ENCODE peak calls at places on chromosomes 11 and 22, in five cellular contexts. B is lung, D is astrocyte, P is spleen, Q is tibial nerve. J is an unnamed sample. For H3K36me3, the result is how much of the 10 kb centered on the place peaks cover.

GRCh38 chr11:111063711-111064110 is 181.8 kb upstream of the POU2AF2 start:
- DNase-seq in B (no peak), D (peak), P (no peak), Q (no peak), J (no peak)

GRCh38 chr22:42357634-42358296 is 74.4 kb downstream of the NFAM1 start:
- DNase-seq in B (peak), D (no peak), P (no peak), Q (no peak), J (peak)

GRCh38 chr11:94776351-94777321 is 8.5 kb downstream of the AMOTL1 start:
- DNase-seq in B (no peak), D (peak), P (no peak), Q (no peak), J (peak)

GRCh38 chr22:34765115-34765514 is 300.8 kb upstream of the ISX start:
- DNase-seq in B (no peak), D (no peak), P (no peak), Q (no peak), J (no peak)

GRCh38 chr11:61332266-61332822 is 561 bp downstream of the DDB1 start:
- DNase-seq in B (no peak), D (no peak), P (no peak), Q (no peak), J (no peak)

GRCh38 chr11:119890466-119890865 is 161.5 kb upstream of the NECTIN1 start:
- DNase-seq in B (no peak), D (no peak), P (peak), Q (no peak), J (no peak)

GRCh38 chr11:83801799-83802198 is 515.6 kb upstream of the CCDC90B start:
- DNase-seq in B (no peak), D (no peak), P (no peak), Q (no peak), J (no peak)

GRCh38 chr11:8023831-8024555 is 36.9 kb downstream of the EIF3F start:
- DNase-seq in B (no peak), D (peak), P (no peak), Q (no peak), J (no peak)

GRCh38 chr22:20027966-20028854 is 7.3 kb downstream of the TANGO2 start:
- DNase-seq in B (no peak), D (no peak), P (peak), Q (no peak), J (no peak)

GRCh38 chr22:46052801-46053562 is 76.0 kb upstream of the WNT7B start:
- DNase-seq in B (peak), D (peak), P (peak), Q (no peak), J (peak)

GRCh38 chr22:48838376-48838775 is 989.3 kb downstream of the BRD1 start:
- DNase-seq in B (no peak), D (no peak), P (peak), Q (no peak), J (no peak)

GRCh38 chr11:86798988-86799387 is 1.4 kb upstream of the PRSS23 start:
- DNase-seq in B (no peak), D (peak), P (no peak), Q (no peak), J (no peak)

GRCh38 chr11:64768300-64768694 is 8.5 kb upstream of the PYGM start:
- DNase-seq in B (no peak), D (no peak), P (no peak), Q (no peak), J (no peak)
- H3K36me3 ChIP-seq in B (half or more), D (half or more), P (half or more), Q (half or more), J (half or more)

GRCh38 chr11:3128356-3129180 is 36.5 kb downstream of the OSBPL5 start:
- DNase-seq in B (no peak), D (no peak), P (peak), Q (no peak), J (no peak)
- H3K27ac ChIP-seq in B (no peak), D (no peak), P (peak), Q (no peak), J (peak)

GRCh38 chr11:46916669-46917108 is 1.7 kb downstream of the LRP4 start:
- DNase-seq in B (no peak), D (peak), P (no peak), Q (no peak), J (peak)
- TF ChIP-seq CTCF in B (no peak), D (peak), P (no peak), Q (no peak), J (peak)

DNA sequence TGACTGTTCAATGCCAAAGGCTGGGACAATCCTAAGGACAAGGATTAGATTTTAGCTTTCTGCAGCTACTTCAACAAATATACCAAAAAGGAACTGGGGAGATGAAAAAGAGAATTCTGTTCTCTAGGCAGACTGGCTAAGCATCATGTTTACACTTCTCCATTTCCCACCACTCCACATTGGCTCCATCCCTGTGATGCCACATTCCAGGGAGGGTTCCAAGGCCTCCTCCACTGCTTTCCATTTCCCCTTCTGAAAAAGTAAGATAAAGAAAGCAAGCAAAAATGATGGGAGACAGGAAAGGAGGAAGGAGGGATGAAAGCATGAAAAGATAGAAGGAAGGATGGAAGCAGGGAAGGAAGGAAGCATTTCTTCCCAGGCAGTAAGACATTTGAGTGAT is 315.8 kb downstream of the BLID start:
- DNase-seq in B (no peak), D (no peak), P (no peak), Q (no peak), J (no peak)
- H3K36me3 ChIP-seq in B (under half), D (under half), P (under half), Q (under half), J (under half)

GRCh38 chr11:60145677-60146076 is 37.2 kb downstream of the MS4A6A start:
- DNase-seq in B (no peak), D (no peak), P (no peak), Q (no peak), J (no peak)
- H3K27ac ChIP-seq in B (no peak), D (no peak), P (no peak), Q (no peak), J (no peak)

DNA sequence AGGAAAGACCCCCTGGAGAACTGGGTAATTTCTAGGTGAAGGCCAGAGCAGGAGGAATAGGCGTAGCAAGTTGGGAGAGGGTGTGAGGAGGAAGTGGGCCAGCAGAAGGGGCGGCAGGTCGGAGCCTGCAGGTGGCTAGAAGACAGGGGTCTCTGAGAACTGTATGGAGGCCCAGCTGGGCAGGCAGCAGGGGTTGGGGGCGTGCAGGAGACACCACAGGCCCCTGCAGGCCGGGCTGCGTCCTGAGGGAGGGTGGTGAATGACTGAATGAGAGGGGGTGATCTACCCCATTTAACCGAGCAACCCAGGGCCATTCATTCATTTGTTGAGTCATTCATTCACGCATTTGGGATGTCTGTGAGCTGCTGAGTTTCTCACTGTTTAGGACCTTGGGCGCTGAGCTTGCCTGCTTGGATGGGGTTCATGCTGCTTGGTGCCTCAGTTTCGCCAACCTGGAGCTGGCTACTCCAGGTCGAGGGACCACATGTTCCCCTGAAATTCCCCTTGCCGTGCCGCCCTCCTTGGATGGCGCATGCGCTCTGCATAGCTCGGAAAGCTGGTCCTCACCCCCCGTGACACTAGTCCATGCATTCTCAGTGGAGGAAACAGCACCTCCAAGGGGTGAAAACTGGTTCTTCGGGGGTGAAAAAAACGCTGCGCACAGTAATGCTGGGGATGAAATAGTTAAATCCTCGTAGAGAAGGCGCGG is 15.6 kb downstream of the MPPED1 start:
- DNase-seq in B (no peak), D (no peak), P (no peak), Q (no peak), J (no peak)
- TF ChIP-seq CTCF in B (no peak), D (no peak), P (no peak), Q (no peak), J (no peak)

GRCh38 chr11:68567553-68567952 is 107.0 kb downstream of the PPP6R3 start:
- DNase-seq in B (no peak), D (no peak), P (no peak), Q (no peak), J (no peak)

GRCh38 chr11:68569357-68569756 is 108.8 kb downstream of the PPP6R3 start:
- DNase-seq in B (no peak), D (peak), P (no peak), Q (no peak), J (no peak)

GRCh38 chr11:68564261-68564660 is 103.7 kb downstream of the PPP6R3 start:
- DNase-seq in B (no peak), D (no peak), P (no peak), Q (no peak), J (no peak)

GRCh38 chr11:68563454-68563853 is 102.9 kb downstream of the PPP6R3 start:
- DNase-seq in B (no peak), D (no peak), P (no peak), Q (no peak), J (no peak)

DNA sequence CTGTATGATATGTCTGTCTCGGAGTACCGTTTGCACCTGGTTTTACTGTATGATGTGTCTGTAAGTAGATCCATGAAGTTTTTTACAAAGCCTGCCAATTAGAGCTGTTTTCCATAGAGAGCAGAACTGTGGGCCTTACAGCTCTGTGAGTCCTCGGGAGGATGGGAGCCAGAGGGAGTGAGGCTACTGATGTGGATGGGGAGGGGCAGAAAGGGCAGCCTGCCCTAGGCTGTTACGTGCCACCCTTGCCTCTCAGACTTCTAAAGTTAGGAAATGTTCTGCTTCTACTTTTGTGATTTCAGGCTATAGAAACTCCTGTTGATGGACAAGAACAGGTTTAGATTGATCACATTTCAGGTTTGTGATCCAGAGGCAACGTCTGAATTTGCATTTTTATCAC is 105.2 kb downstream of the PPP6R3 start:
- DNase-seq in B (no peak), D (no peak), P (no peak), Q (no peak), J (no peak)
- H3K36me3 ChIP-seq in B (under half), D (under half), P (half or more), Q (half or more), J (half or more)

DNA sequence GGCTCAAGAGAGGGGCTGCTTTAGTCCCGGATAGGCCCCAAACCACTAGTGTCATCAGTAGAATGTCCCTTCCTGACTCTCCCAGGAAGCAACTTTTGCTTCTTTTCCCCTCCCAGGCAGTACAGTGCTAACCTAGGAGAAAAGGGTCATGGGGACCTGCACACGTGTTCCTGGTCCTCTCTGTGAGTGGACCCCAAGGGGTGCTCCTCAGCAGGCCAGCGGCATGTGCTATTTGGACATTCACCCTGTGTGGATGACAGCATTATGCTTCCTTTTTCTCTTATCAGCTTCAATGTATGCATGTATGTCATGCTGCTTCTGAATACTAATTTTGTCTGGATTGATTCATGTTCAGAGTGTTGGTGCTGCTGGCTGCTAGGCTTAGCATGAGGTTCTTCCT is 18.1 kb upstream of the PLET1 start:
- DNase-seq in B (no peak), D (no peak), P (no peak), Q (no peak), J (no peak)
- H3K27ac ChIP-seq in B (no peak), D (no peak), P (no peak), Q (no peak), J (no peak)

GRCh38 chr22:32901925-32902324 is 100.4 kb downstream of the TIMP3 start:
- DNase-seq in B (no peak), D (no peak), P (no peak), Q (no peak), J (no peak)
- TF ChIP-seq CTCF in B (no peak), D (no peak), P (no peak), Q (no peak), J (no peak)